ENCODE peak calls at places on chromosomes 4 and X, in six cellular contexts. U is adrenal gland, Q is Peyer's patch, I is ovary, K is H1, S is bronchial epithelial cell. G is an unnamed sample. For H3K27me3, the result is how much of the 10 kb centered on the place peaks cover.

GRCh38 chr4:154490589-154491340 is 834 bp downstream of the DCHS2 start:
- DNase-seq in U (no peak), Q (no peak), I (peak), K (no peak), S (no peak), G (peak)

GRCh38 chrX:119728487-119728886 is 29.9 kb upstream of the SOWAHD start:
- DNase-seq in U (no peak), Q (no peak), I (no peak), K (peak), S (no peak), G (no peak)

GRCh38 chrX:374566-374965 is 12.1 kb downstream of the PPP2R3B start:
- DNase-seq in U (no peak), Q (no peak), I (no peak), K (no peak), S (no peak), G (peak)

GRCh38 chr4:17708992-17709759 is 72.2 kb downstream of the FAM184B start:
- DNase-seq in U (no peak), Q (no peak), I (no peak), K (no peak), S (no peak), G (no peak)

GRCh38 chr4:112234952-112235609 is 3.5 kb downstream of the AP1AR start:
- DNase-seq in U (peak), Q (no peak), I (peak), K (no peak), S (peak), G (peak)

GRCh38 chr4:79209822-79210635 is 115.8 kb downstream of the NAA11 start:
- DNase-seq in U (no peak), Q (peak), I (no peak), K (no peak), S (no peak), G (peak)

GRCh38 chr4:181528570-181529184 is 714.5 kb upstream of the TENM3 start:
- DNase-seq in U (peak), Q (peak), I (peak), K (peak), S (peak), G (peak)

GRCh38 chr4:6750302-6751221 is 32.0 kb upstream of the KIAA0232 start:
- DNase-seq in U (no peak), Q (peak), I (no peak), K (no peak), S (peak), G (no peak)

GRCh38 chr4:153212755-153213154 is 8.5 kb downstream of the TRIM2 start:
- DNase-seq in U (no peak), Q (no peak), I (no peak), K (no peak), S (peak), G (no peak)

GRCh38 chr4:38449506-38450174 is 214.4 kb upstream of the KLF3 start:
- DNase-seq in U (no peak), Q (no peak), I (no peak), K (no peak), S (peak), G (no peak)

GRCh38 chrX:39667191-39667590 is 430.6 kb downstream of the BCOR start:
- DNase-seq in U (no peak), Q (no peak), I (no peak), K (no peak), S (no peak), G (no peak)

GRCh38 chr4:166594326-166594946 is 639.9 kb downstream of the SPOCK3 start:
- DNase-seq in U (peak), Q (no peak), I (no peak), K (peak), S (peak), G (peak)

GRCh38 chr4:186204103-186204559 is 12.8 kb downstream of the CYP4V2 start:
- DNase-seq in U (peak), Q (peak), I (no peak), K (no peak), S (no peak), G (peak)

GRCh38 chr4:13872145-13872544 is 244.6 kb upstream of the BOD1L1 start:
- DNase-seq in U (no peak), Q (no peak), I (no peak), K (no peak), S (peak), G (no peak)

GRCh38 chrX:146863566-146863965 is 49.0 kb upstream of the CXorf51A start:
- DNase-seq in U (no peak), Q (no peak), I (no peak), K (no peak), S (no peak), G (no peak)

GRCh38 chr4:78222575-78223186 is 165.6 kb downstream of the FRAS1 start:
- DNase-seq in U (no peak), Q (no peak), I (no peak), K (no peak), S (peak), G (no peak)

GRCh38 chr4:145679991-145680455 is at the start of gene C4orf51:
- DNase-seq in U (peak), Q (no peak), I (no peak), K (no peak), S (peak), G (no peak)

GRCh38 chr4:126268106-126268505 is 953.4 kb downstream of the FAT4 start:
- DNase-seq in U (no peak), Q (no peak), I (no peak), K (no peak), S (peak), G (no peak)

GRCh38 chrX:94977562-94977961 is 1303.6 kb downstream of the FAM133A start:
- DNase-seq in U (no peak), Q (no peak), I (no peak), K (no peak), S (no peak), G (no peak)

GRCh38 chr4:37802068-37802666 is 24.3 kb upstream of the PGM2 start:
- DNase-seq in U (peak), Q (peak), I (no peak), K (no peak), S (peak), G (peak)

GRCh38 chr4:140286503-140286902 is 86.9 kb upstream of the SCOC start:
- DNase-seq in U (peak), Q (no peak), I (peak), K (no peak), S (no peak), G (no peak)

GRCh38 chrX:42176790-42177189 is 253.4 kb upstream of the CASK start:
- DNase-seq in U (no peak), Q (no peak), I (no peak), K (no peak), S (no peak), G (no peak)

GRCh38 chr4:125070869-125071268 is 243.9 kb upstream of the FAT4 start:
- DNase-seq in U (no peak), Q (no peak), I (no peak), K (no peak), S (peak), G (peak)

GRCh38 chrX:97016106-97016505 is 132.4 kb downstream of the RPA4 start:
- DNase-seq in U (no peak), Q (no peak), I (no peak), K (no peak), S (peak), G (no peak)

GRCh38 chr4:184409911-184410692 is 64.2 kb downstream of the IRF2 start:
- DNase-seq in U (no peak), Q (no peak), I (no peak), K (no peak), S (no peak), G (no peak)

GRCh38 chr4:120202222-120202621 is 135.6 kb upstream of the MAD2L1 start:
- DNase-seq in U (no peak), Q (no peak), I (no peak), K (no peak), S (no peak), G (no peak)

GRCh38 chr4:48939785-48940184 is 33.2 kb upstream of the OCIAD2 start:
- DNase-seq in U (peak), Q (no peak), I (no peak), K (no peak), S (peak), G (no peak)

GRCh38 chr4:116561717-116562116 is 523.7 kb downstream of the TRAM1L1 start:
- DNase-seq in U (no peak), Q (no peak), I (no peak), K (no peak), S (no peak), G (no peak)

GRCh38 chr4:128600410-128600809 is 209.1 kb upstream of the JADE1 start:
- DNase-seq in U (peak), Q (no peak), I (peak), K (no peak), S (peak), G (no peak)

GRCh38 chr4:46931981-46932380 is 22.9 kb upstream of the COX7B2 start:
- DNase-seq in U (peak), Q (no peak), I (no peak), K (no peak), S (peak), G (peak)

GRCh38 chrX:70168238-70169188 is 8.8 kb upstream of the DGAT2L6 start:
- DNase-seq in U (peak), Q (no peak), I (peak), K (peak), S (peak), G (peak)

GRCh38 chrX:42098897-42099296 is 175.5 kb upstream of the CASK start:
- DNase-seq in U (no peak), Q (no peak), I (peak), K (no peak), S (no peak), G (peak)

GRCh38 chr4:113919611-113920010 is 59.8 kb downstream of the ARSJ start:
- DNase-seq in U (no peak), Q (no peak), I (no peak), K (no peak), S (peak), G (no peak)

GRCh38 chr4:113919145-113919544 is 60.3 kb downstream of the ARSJ start:
- DNase-seq in U (no peak), Q (no peak), I (no peak), K (no peak), S (no peak), G (no peak)

DNA sequence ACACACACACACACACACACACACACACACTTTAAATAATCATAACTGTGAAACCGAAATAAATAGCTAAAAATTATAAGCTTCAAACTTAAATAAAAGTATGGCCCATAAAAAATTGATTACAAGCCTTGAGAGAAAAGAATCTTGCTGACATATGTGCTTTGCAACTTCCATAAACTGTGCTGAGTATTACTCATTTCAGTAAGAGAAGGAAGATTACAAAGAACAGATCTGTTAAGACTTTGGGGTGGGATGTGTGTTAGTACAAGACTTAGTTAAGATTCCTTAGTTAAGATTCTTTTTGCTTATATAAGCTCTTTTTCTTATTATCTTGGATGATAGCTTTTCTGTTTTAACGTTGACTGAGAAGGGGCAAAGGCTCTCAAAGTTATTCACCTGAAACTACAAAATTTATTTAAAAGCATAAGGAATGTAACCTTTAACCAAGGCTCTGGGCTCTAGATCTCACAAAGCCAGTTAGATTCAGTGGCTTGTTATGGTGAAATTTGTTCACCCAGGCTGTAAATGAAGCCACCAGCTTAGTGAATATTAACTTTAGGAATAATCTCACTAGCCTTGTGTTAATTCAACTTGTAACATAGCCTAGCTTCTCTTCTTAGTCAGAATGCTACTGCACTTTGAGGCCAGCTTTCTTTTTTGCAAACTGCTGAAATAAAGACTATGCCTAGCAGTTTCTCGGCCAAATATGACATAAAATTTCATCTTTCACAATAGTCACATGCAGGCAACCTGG is 58.2 kb downstream of the ARSJ start:
- DNase-seq in U (no peak), Q (no peak), I (no peak), K (no peak), S (peak), G (no peak)
- H3K4me3 ChIP-seq in U (no peak), Q (no peak), I (no peak), K (no peak), S (no peak), G (no peak)

DNA sequence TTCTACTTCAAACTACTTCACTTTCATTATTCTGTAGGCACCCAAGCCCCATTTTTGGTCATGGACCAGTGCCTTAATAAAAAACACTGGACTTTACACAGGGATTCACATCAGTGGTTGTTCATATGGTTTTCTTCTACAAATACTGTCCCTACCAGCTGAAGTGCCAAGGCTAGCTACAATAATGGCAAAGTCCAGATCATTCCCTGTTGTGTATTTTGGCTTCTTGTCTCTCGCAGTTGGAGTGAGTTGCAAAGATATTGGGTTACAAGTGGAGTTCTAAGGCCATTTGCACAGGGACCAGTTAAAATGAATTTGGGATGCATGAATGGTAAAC is 16.7 kb upstream of the ANKRD17 start:
- DNase-seq in U (no peak), Q (no peak), I (no peak), K (no peak), S (no peak), G (no peak)
- H3K27me3 ChIP-seq in U (under half), Q (under half), I (under half), K (under half), S (under half), G (under half)

GRCh38 chr4:81214518-81215218 is 354 bp downstream of the PRKG2 start:
- DNase-seq in U (no peak), Q (peak), I (no peak), K (no peak), S (no peak), G (no peak)
- H3K4me3 ChIP-seq in U (no peak), Q (no peak), I (peak), K (peak), S (peak), G (no peak)

DNA sequence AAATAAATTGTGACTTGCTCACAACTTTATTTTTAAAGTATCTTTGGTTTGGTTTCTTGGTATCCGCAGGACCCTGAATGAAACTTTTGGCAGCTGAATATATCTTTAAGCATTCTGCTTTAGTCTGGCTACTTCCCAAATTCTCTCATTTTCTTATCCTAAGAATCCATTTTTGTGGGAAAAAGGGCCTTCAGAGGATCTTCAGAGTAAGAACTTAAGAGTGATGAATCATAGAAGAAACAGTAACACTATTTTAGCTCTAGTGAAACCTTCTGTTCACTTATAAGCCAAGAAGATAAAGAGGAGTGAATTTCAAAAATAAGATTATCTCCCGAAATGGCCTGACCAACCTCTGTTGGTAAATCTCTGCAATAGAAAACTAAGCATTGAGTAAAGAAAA is 540.6 kb upstream of the MAGEB18 start:
- DNase-seq in U (no peak), Q (no peak), I (no peak), K (no peak), S (no peak), G (no peak)
- H3K27me3 ChIP-seq in U (under half), Q (under half), I (under half), K (under half), S (under half), G (under half)

DNA sequence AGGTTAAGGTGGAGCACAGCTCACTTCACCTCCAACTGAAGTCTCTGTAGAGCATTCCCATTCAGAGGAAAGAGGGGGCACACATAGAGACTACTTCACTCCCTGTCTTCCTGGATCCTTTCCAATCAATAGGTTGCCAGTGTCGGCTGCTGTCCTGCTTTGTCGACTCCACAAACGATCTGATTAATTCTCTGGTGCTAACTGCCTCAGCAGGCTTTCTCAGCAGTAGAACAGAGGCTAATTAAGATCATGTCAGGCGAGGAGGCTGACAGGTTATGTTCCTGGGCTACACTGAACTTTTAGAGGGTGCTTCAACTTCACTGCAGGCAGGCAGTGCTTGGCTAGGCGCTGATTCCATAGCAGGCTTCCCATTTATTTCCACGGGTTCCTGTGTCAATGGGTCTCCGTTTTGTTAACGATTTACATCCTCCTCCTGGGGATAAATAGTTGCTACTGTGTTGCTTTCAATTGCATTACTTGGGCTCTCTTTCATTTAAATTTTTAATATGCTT is 79.2 kb downstream of the GRIA3 start:
- DNase-seq in U (no peak), Q (no peak), I (no peak), K (no peak), S (no peak), G (no peak)
- H3K4me3 ChIP-seq in U (no peak), Q (no peak), I (no peak), K (no peak), S (no peak), G (no peak)

GRCh38 chrX:43745938-43746721 is 90.0 kb downstream of the MAOA start:
- DNase-seq in U (no peak), Q (no peak), I (no peak), K (no peak), S (no peak), G (no peak)

GRCh38 chrX:43744284-43744683 is 88.2 kb downstream of the MAOA start:
- DNase-seq in U (no peak), Q (no peak), I (no peak), K (no peak), S (no peak), G (no peak)

GRCh38 chrX:43743100-43743822 is 87.2 kb downstream of the MAOA start:
- DNase-seq in U (no peak), Q (no peak), I (no peak), K (no peak), S (no peak), G (no peak)

GRCh38 chrX:43741843-43742573 is 85.9 kb downstream of the MAOA start:
- DNase-seq in U (peak), Q (no peak), I (no peak), K (no peak), S (peak), G (no peak)
- H3K27me3 ChIP-seq in U (under half), Q (under half), I (under half), K (under half), S (under half), G (under half)

GRCh38 chr4:84494518-84494917 is 4.6 kb downstream of the NKX6-1 start:
- DNase-seq in U (no peak), Q (no peak), I (no peak), K (no peak), S (no peak), G (no peak)
- H3K4me3 ChIP-seq in U (no peak), Q (no peak), I (no peak), K (no peak), S (no peak), G (no peak)

DNA sequence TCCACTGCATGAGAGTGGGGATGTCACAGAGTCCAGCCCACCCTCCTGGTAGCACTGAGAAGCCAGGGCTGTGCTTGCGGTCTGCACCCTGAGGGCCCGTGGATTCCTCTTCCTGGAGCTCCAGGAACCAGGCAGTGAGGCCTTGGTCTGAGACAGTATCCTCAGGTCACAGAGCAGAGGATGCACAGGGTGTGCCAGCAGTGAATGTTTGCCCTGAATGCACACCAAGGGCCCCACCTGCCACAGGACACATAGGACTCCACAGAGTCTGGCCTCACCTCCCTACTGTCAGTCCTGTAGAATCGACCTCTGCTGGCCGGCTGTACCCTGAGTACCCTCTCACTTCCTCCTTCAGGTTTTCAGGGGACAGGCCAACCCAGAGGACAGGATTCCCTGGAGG is 2.7 kb downstream of the MAGEA1 start:
- DNase-seq in U (no peak), Q (no peak), I (no peak), K (no peak), S (no peak), G (no peak)
- H3K27me3 ChIP-seq in U (under half), Q (under half), I (under half), K (under half), S (under half), G (under half)

G was measured in SJCRH30.